ENCODE peak calls at places on chromosomes 7 and 10, in five cellular contexts. A is mesendoderm; B is stimulated activated CD8-positive, alpha-beta memory T cell treated with anti-CD3 and anti-CD28 coated beads, Interleukin-2, amount 100 ng/mL, for 48 hours; P is H1; V is Peyer's patch. R is an unnamed sample.

GRCh38 chr10:4183761-4184261 is 398.8 kb upstream of the KLF6 start:
- DNase-seq in A (no peak), B (no peak), P (no peak), V (no peak), R (no peak)

GRCh38 chr10:99266383-99266782 is 30.7 kb upstream of the HPSE2 start:
- DNase-seq in P (no peak), A (peak), B (no peak), V (no peak), R (no peak)

GRCh38 chr10:123356799-123357198 is 202.6 kb downstream of the BUB3 start:
- DNase-seq in P (no peak), V (no peak), A (no peak), B (no peak), R (no peak)

GRCh38 chr7:94008537-94008936 is 4.4 kb upstream of the BET1 start:
- DNase-seq in B (no peak), V (no peak), P (no peak), A (no peak), R (no peak)

GRCh38 chr10:19922236-19922963 is 106.2 kb downstream of the PLXDC2 start:
- DNase-seq in B (no peak), P (no peak), A (peak), V (no peak), R (no peak)

GRCh38 chr7:100819586-100819985 is 7.7 kb downstream of the EPHB4 start:
- DNase-seq in B (no peak), P (no peak), V (no peak), A (no peak), R (no peak)

GRCh38 chr10:30911303-30911863 is 120.3 kb downstream of the ZNF438 start:
- DNase-seq in B (no peak), A (no peak), P (no peak), V (no peak), R (no peak)

GRCh38 chr10:31507427-31507826 is 188.4 kb downstream of the ZEB1 start:
- DNase-seq in V (no peak), P (no peak), B (no peak), A (no peak), R (no peak)

GRCh38 chr10:108461976-108462375 is 1297.5 kb upstream of the SORCS1 start:
- DNase-seq in P (no peak), V (no peak), B (no peak), A (no peak), R (no peak)

GRCh38 chr10:89207181-89207800 is at the start of gene CH25H:
- DNase-seq in V (peak), P (no peak), B (peak), A (peak), R (peak)

GRCh38 chr7:47153076-47153475 is 428.8 kb downstream of the TNS3 start:
- DNase-seq in P (no peak), V (no peak), A (no peak), B (no peak), R (no peak)

GRCh38 chr10:132331259-132331955 is 586 bp upstream of the LRRC27 start:
- DNase-seq in V (no peak), P (no peak), B (no peak), A (no peak), R (no peak)